ENCODE peak calls at places on chromosomes 2 and 18, in four cellular contexts. Q, W, O and E are unnamed samples.

GRCh38 chr2:222912117-222912516 is 51.3 kb downstream of the ACSL3 start:
- DNase-seq in O (peak; percentile 81), Q (no peak), W (no peak), E (peak; percentile 96)

GRCh38 chr2:10544252-10544651 is 96.1 kb upstream of the ODC1 start:
- DNase-seq in W (no peak), O (no peak), Q (no peak), E (no peak)

GRCh38 chr2:112821142-112821541 is 15.4 kb downstream of the IL1B start:
- DNase-seq in W (no peak), Q (no peak), O (peak; percentile 38), E (peak; percentile 68)

GRCh38 chr2:191811807-191812602 is 34.9 kb downstream of the CAVIN2 start:
- DNase-seq in Q (no peak), W (peak; percentile 53), O (no peak), E (no peak)

GRCh38 chr2:43075054-43075593 is 151.3 kb downstream of the ZFP36L2 start:
- DNase-seq in W (peak; percentile 72), O (no peak), Q (no peak), E (no peak)

GRCh38 chr2:7427293-7428060 is 510.3 kb downstream of the RNF144A start:
- DNase-seq in O (peak; percentile 32), W (no peak), Q (no peak), E (no peak)

GRCh38 chr2:29223851-29224692 is 108.9 kb downstream of the CLIP4 start:
- DNase-seq in O (no peak), Q (no peak), W (peak; percentile 75), E (no peak)

GRCh38 chr2:7010376-7010775 is 93.2 kb downstream of the RNF144A start:
- DNase-seq in W (no peak), Q (no peak), O (no peak), E (no peak)

GRCh38 chr2:70143314-70144150 is 47.3 kb downstream of the C2orf42 start:
- DNase-seq in W (peak; percentile 63), O (no peak), Q (no peak), E (no peak)

GRCh38 chr2:20411361-20411894 is 35.4 kb upstream of the RHOB start:
- DNase-seq in O (no peak), Q (no peak), W (peak; percentile 86), E (no peak)

GRCh38 chr2:9307505-9307904 is 100.9 kb downstream of the ASAP2 start:
- DNase-seq in O (no peak), W (no peak), Q (no peak), E (no peak)

GRCh38 chr2:159202568-159203071 is 83.9 kb downstream of the WDSUB1 start:
- DNase-seq in W (peak; percentile 62), Q (no peak), O (no peak), E (no peak)

GRCh38 chr18:53909668-53910067 is 314.8 kb downstream of the MBD2 start:
- DNase-seq in O (no peak), Q (no peak), W (no peak), E (peak; percentile 15)
- TF ChIP-seq CTCF in O (peak; percentile 69), Q (no peak), W (no peak), E (peak; percentile 62)

GRCh38 chr18:6731197-6731596 is 1.7 kb downstream of the ARHGAP28 start:
- DNase-seq in W (no peak), Q (no peak), O (no peak), E (no peak)
- H3K4me3 ChIP-seq in W (no peak overlapping the region), Q (no peak overlapping the region), O (no peak overlapping the region), E (no peak overlapping the region)

GRCh38 chr18:79748321-79749157 is 49.2 kb upstream of the KCNG2 start:
- DNase-seq in W (peak; percentile 22), O (no peak), Q (no peak), E (no peak)

GRCh38 chr18:79746730-79747129 is 51.0 kb upstream of the KCNG2 start:
- DNase-seq in O (no peak), W (no peak), Q (no peak), E (no peak)

GRCh38 chr18:79744625-79745024 is 53.1 kb upstream of the KCNG2 start:
- DNase-seq in W (no peak), Q (no peak), O (no peak), E (no peak)

GRCh38 chr18:79749251-79750191 is 48.2 kb upstream of the KCNG2 start:
- DNase-seq in W (peak; percentile 31), O (no peak), Q (no peak), E (no peak)

DNA sequence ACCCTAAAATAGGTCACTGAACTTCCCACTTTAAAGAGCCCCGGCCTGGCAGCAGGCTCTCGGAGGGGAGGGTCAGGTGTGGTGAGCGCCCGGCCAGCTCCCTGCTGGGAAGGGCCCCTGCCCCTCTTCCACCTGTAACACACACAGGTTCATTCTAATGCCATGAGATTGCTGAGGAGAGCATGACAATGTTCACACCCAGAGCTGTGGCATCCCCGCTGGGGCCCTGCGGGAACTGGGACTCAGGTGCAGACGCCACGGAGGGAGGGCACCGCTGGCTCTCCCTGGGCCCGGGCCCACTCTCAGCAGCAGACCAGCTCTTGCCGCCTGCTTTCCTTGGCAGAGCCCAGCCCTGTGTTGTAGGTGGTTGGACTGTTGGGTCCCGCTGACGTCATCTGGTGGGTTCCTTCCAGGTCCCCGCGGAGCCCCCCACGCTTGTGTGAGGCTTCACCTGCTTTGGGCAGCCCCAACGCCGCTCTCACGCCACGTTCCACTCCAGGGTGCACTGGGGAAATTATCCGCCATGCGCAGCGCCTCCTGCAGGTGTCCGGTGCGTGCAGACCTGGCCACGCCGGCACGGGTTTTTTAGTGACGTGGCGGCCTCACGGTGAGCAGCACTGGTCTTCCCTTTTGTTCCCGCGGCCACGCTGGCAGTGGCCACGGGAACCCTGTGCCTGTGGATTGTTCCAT is 50.4 kb upstream of the KCNG2 start:
- DNase-seq in W (peak; percentile 27), Q (no peak), O (no peak), E (no peak)
- TF ChIP-seq CTCF in W (no peak), Q (no peak), O (no peak), E (no peak)

GRCh38 chr2:128187032-128187654 is 96.1 kb downstream of the UGGT1 start:
- DNase-seq in Q (no peak), O (no peak), W (no peak), E (no peak)
- H3K4me3 ChIP-seq in Q (no peak overlapping the region), O (no peak overlapping the region), W (no peak overlapping the region), E (no peak overlapping the region)

GRCh38 chr2:96113367-96113677 is 3.0 kb downstream of the ADRA2B start:
- DNase-seq in W (peak; percentile 32), O (no peak), Q (no peak), E (no peak)

GRCh38 chr2:96112501-96113366 is 3.6 kb downstream of the ADRA2B start:
- DNase-seq in O (no peak), W (peak; percentile 23), Q (no peak), E (no peak)

GRCh38 chr2:96111257-96111640 is 5.1 kb downstream of the ADRA2B start:
- DNase-seq in Q (no peak), W (no peak), O (no peak), E (no peak)

GRCh38 chr2:96110621-96111256 is 5.6 kb downstream of the ADRA2B start:
- DNase-seq in O (no peak), Q (no peak), W (peak; percentile 27), E (no peak)

DNA sequence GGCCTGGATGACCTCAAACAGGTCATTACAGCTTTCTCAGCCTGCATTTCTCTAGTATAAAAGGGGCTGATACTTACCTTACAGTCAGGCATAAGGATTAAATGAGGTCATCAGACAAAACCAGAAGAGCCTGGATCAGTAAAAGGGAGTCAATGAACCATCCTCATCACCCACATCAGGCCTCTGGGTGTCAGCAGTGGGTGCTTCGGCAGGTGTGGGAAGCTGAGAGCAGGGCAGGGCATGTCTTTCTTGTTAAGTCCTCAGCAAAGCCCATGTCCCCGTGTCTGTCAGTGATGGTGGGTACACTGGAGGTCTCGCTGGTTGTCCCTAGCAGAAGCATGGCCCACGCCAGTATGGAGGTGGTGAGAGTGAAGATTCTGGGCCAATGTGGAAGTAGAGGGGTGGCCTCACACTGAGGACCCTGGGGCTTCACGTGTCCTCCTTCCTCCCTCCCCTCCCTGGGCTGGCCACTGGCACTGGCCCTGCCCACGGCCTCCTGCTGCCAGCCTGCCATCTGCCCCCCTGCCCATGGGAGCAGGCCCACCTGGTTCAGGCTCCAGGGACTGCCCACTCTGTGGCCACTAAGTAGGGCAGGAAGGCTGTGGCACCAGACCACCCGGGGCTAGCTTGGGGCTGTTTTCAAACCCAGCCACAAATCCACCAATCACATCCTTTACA is 4.4 kb downstream of the ADRA2B start:
- DNase-seq in W (peak; percentile 13), Q (no peak), O (no peak), E (no peak)
- TF ChIP-seq CTCF in W (no peak), Q (no peak), O (no peak), E (no peak)

GRCh38 chr2:17184512-17184911 is 333.7 kb downstream of the RAD51AP2 start:
- DNase-seq in Q (no peak), W (no peak), O (no peak), E (no peak)
- H3K4me3 ChIP-seq in Q (no peak overlapping the region), W (no peak overlapping the region), O (no peak overlapping the region), E (no peak overlapping the region)

GRCh38 chr2:120916446-120916845 is 180.8 kb downstream of the GLI2 start:
- DNase-seq in O (no peak), W (no peak), Q (no peak), E (no peak)

GRCh38 chr2:120912101-120912985 is 176.7 kb downstream of the GLI2 start:
- DNase-seq in Q (no peak), O (no peak), W (peak; percentile 76), E (no peak)

GRCh38 chr2:120913972-120914838 is 178.5 kb downstream of the GLI2 start:
- DNase-seq in O (no peak), Q (no peak), W (no peak), E (no peak)

GRCh38 chr2:120915670-120916069 is 180.0 kb downstream of the GLI2 start:
- DNase-seq in O (no peak), Q (no peak), W (no peak), E (no peak)

DNA sequence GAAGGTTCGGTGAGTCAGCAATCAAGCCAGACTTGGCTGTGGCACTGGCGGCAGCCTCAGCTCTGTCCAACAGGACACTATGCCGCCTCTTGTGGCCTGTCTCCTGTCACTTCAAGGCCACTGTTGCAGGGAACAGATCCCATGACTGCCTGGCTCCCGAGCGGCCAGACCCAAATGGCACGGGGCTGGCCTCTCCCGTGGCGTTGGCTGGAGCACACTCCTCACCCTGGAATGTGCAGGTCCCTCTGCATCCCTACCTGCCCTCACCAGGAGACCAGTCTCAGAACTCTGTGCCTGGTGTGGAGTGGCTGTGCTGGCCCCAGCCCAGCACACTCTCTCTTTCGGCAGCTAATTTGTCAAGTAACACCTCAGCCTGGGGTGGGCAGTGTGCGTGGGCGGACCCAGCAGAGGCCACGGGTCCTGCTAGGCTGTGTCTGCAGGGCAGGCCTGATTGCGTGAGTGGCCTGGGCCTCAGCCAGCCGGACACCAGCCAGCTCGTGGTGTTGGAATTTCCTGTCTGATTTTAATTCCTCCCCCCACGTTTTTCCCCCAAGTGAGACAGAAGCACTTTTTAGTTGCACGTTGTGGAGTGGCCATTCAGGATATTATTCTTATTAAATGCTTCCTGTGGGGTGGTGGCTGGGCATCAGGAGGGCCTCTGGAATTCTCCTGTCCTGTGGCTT is 179.3 kb downstream of the GLI2 start:
- DNase-seq in W (peak; percentile 76), Q (no peak), O (no peak), E (no peak)
- TF ChIP-seq CTCF in W (no peak), Q (no peak), O (no peak), E (no peak)

GRCh38 chr18:26574958-26575864 is 26.9 kb upstream of the KCTD1 start:
- DNase-seq in W (peak; percentile 57), O (peak; percentile 3), Q (no peak), E (no peak)
- H3K4me3 ChIP-seq in W (peak overlapping the region; percentile 23), O (peak overlapping the region; percentile 52), Q (peak overlapping the region; percentile 27), E (peak overlapping the region; percentile 39)

GRCh38 chr2:73370348-73370747 is 15.3 kb upstream of the ALMS1 start:
- DNase-seq in W (no peak), O (no peak), Q (no peak), E (no peak)
- TF ChIP-seq CTCF in W (no peak), O (no peak), Q (no peak), E (no peak)